ENCODE peak calls at places on chromosomes 2 and 18, in five cellular contexts. One of them, this sample, is unnamed.

GRCh38 chr2:96806468-96807126 is 9.5 kb upstream of the CNNM3 start:
- DNase-seq in tibial nerve: no peak
- DNase-seq in sigmoid colon: peak
- DNase-seq in nephron progenitor cell: no peak
- DNase-seq in dorsolateral prefrontal cortex: no peak
- DNase-seq in this sample: no peak

GRCh38 chr2:27095745-27096651 is 9.4 kb downstream of the KHK start:
- DNase-seq in tibial nerve: peak
- DNase-seq in nephron progenitor cell: peak
- DNase-seq in sigmoid colon: no peak
- DNase-seq in dorsolateral prefrontal cortex: peak
- DNase-seq in this sample: peak

GRCh38 chr18:3502650-3503049 is 52.7 kb downstream of the TGIF1 start:
- DNase-seq in dorsolateral prefrontal cortex: no peak
- DNase-seq in tibial nerve: no peak
- DNase-seq in nephron progenitor cell: no peak
- DNase-seq in sigmoid colon: no peak
- DNase-seq in this sample: no peak

GRCh38 chr2:235421618-235422017 is 72.2 kb upstream of the AGAP1 start:
- DNase-seq in sigmoid colon: no peak
- DNase-seq in dorsolateral prefrontal cortex: no peak
- DNase-seq in tibial nerve: no peak
- DNase-seq in nephron progenitor cell: no peak
- DNase-seq in this sample: no peak

GRCh38 chr2:241857572-241858121 is 1.0 kb downstream of the PDCD1 start:
- DNase-seq in tibial nerve: no peak
- DNase-seq in nephron progenitor cell: peak
- DNase-seq in dorsolateral prefrontal cortex: no peak
- DNase-seq in sigmoid colon: peak
- DNase-seq in this sample: no peak

GRCh38 chr18:26970637-26971036 is 105.1 kb upstream of the AQP4 start:
- DNase-seq in nephron progenitor cell: no peak
- DNase-seq in tibial nerve: no peak
- DNase-seq in sigmoid colon: no peak
- DNase-seq in dorsolateral prefrontal cortex: no peak
- DNase-seq in this sample: no peak

GRCh38 chr2:86025976-86026743 is 79.5 kb downstream of the POLR1A start:
- DNase-seq in sigmoid colon: peak
- DNase-seq in tibial nerve: no peak
- DNase-seq in nephron progenitor cell: no peak
- DNase-seq in dorsolateral prefrontal cortex: no peak
- DNase-seq in this sample: no peak

GRCh38 chr2:187527262-187527661 is 27.0 kb downstream of the TFPI start:
- DNase-seq in dorsolateral prefrontal cortex: no peak
- DNase-seq in tibial nerve: no peak
- DNase-seq in sigmoid colon: no peak
- DNase-seq in nephron progenitor cell: no peak
- DNase-seq in this sample: no peak

GRCh38 chr2:232203166-232203891 is 175.2 kb upstream of the ALPP start:
- DNase-seq in tibial nerve: no peak
- DNase-seq in dorsolateral prefrontal cortex: no peak
- DNase-seq in sigmoid colon: no peak
- DNase-seq in nephron progenitor cell: no peak
- DNase-seq in this sample: no peak

GRCh38 chr18:51490860-51491259 is 293.4 kb upstream of the MEX3C start:
- DNase-seq in dorsolateral prefrontal cortex: no peak
- DNase-seq in sigmoid colon: no peak
- DNase-seq in tibial nerve: no peak
- DNase-seq in nephron progenitor cell: no peak
- DNase-seq in this sample: no peak

GRCh38 chr18:67692811-67693210 is 176.3 kb upstream of the DSEL start:
- DNase-seq in tibial nerve: no peak
- DNase-seq in dorsolateral prefrontal cortex: no peak
- DNase-seq in sigmoid colon: no peak
- DNase-seq in nephron progenitor cell: no peak
- DNase-seq in this sample: no peak

GRCh38 chr18:5604778-5605177 is 61.0 kb upstream of the EPB41L3 start:
- DNase-seq in sigmoid colon: no peak
- DNase-seq in dorsolateral prefrontal cortex: no peak
- DNase-seq in tibial nerve: no peak
- DNase-seq in nephron progenitor cell: no peak
- DNase-seq in this sample: no peak

GRCh38 chr18:5603153-5603552 is 59.4 kb upstream of the EPB41L3 start:
- DNase-seq in dorsolateral prefrontal cortex: no peak
- DNase-seq in sigmoid colon: no peak
- DNase-seq in nephron progenitor cell: no peak
- DNase-seq in tibial nerve: no peak
- DNase-seq in this sample: no peak

GRCh38 chr18:5601188-5601624 is 57.4 kb upstream of the EPB41L3 start:
- DNase-seq in tibial nerve: no peak
- DNase-seq in dorsolateral prefrontal cortex: no peak
- DNase-seq in nephron progenitor cell: peak
- DNase-seq in sigmoid colon: no peak
- DNase-seq in this sample: no peak

GRCh38 chr18:5596585-5596984 is 52.8 kb upstream of the EPB41L3 start:
- DNase-seq in dorsolateral prefrontal cortex: no peak
- DNase-seq in tibial nerve: no peak
- DNase-seq in sigmoid colon: no peak
- DNase-seq in nephron progenitor cell: no peak
- DNase-seq in this sample: no peak

GRCh38 chr18:5600376-5601071 is 56.7 kb upstream of the EPB41L3 start:
- DNase-seq in dorsolateral prefrontal cortex: no peak
- DNase-seq in sigmoid colon: no peak
- DNase-seq in tibial nerve: no peak
- DNase-seq in nephron progenitor cell: no peak
- DNase-seq in this sample: no peak
- TF ChIP-seq CTCF in dorsolateral prefrontal cortex: peak
- TF ChIP-seq CTCF in sigmoid colon: no peak
- TF ChIP-seq CTCF in tibial nerve: no peak
- TF ChIP-seq CTCF in nephron progenitor cell: peak
- TF ChIP-seq CTCF in this sample: peak

DNA sequence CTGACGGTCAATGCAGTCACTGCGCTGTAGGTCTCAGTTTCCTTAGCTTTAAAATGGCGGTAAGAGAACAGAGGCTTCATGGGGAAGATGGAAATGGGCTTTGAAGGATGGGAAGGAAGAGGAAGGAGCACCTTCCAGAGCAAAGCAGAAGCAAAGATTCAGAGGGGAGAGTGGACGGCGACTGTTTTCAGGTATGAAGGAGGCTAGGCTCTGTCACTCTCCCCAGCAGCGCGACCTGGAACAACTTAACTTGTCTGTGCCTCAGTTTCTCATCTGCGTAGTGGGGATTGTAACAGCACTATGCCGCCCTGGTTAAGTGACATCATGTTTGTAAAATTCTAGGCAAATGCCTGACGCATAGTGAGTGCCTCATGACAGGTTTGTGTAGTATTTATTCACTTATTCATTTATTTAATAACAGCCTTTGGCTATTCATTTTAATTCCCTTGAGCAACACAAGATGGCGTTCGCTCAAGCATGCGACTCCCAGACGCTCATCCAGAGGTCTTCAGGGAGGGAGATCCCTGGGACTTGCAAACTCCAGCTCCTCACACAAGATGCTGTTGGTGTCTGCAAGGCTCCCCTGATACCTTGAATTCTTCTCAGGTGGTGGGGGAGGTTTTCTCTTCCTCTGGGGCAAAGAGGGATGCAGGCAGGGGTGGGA is 336.3 kb downstream of the DYSF start:
- DNase-seq in tibial nerve: no peak
- DNase-seq in dorsolateral prefrontal cortex: no peak
- DNase-seq in sigmoid colon: no peak
- DNase-seq in nephron progenitor cell: no peak
- DNase-seq in this sample: no peak
- TF ChIP-seq CTCF in tibial nerve: no peak
- TF ChIP-seq CTCF in dorsolateral prefrontal cortex: no peak
- TF ChIP-seq CTCF in sigmoid colon: no peak
- TF ChIP-seq CTCF in nephron progenitor cell: no peak
- TF ChIP-seq CTCF in this sample: no peak

DNA sequence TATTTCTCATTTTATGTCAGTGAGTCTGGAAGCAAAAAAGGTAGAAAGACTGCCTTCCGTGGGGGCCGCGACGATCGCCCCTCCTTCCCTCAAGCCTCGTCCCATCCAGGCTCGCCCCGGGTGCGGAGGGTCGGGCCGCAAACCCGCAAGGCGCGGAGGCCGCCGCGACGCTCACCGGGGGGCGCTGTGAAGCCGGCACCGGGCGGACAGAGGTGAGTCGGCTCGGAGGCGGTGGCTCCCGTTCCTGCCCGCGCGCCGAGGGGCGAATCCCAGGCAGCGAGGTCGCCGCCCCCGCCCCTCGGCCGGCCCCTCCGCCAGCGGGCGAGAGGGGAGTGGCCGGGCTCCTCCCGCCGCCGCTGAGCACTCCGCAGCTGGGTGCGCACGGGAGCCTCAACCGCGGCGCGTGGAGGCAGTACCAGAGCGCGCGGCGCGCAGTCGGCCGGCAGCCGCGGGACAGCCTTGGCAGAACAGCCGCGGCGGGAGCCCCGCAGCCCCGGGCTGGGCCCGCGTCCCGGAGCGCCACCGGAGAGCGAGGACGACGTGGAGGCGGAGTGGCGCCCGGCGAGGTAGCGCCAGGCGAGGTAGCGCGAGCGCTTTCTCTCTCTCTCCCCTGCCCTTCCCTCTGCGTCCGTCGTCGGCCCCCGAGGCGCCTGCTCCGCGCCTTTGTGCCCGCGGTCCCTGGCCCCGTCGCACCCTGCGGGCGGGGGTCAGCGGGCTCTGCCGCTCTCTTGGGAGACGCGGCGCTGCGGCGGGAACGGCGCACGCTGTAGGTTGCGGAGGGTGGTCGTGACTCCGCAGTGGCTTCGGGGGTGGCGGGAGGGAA is at the start of gene MYO1B:
- DNase-seq in dorsolateral prefrontal cortex: peak
- DNase-seq in nephron progenitor cell: peak
- DNase-seq in tibial nerve: peak
- DNase-seq in sigmoid colon: peak
- DNase-seq in this sample: peak
- TF ChIP-seq CTCF in dorsolateral prefrontal cortex: peak
- TF ChIP-seq CTCF in nephron progenitor cell: peak
- TF ChIP-seq CTCF in tibial nerve: no peak
- TF ChIP-seq CTCF in sigmoid colon: no peak
- TF ChIP-seq CTCF in this sample: peak

DNA sequence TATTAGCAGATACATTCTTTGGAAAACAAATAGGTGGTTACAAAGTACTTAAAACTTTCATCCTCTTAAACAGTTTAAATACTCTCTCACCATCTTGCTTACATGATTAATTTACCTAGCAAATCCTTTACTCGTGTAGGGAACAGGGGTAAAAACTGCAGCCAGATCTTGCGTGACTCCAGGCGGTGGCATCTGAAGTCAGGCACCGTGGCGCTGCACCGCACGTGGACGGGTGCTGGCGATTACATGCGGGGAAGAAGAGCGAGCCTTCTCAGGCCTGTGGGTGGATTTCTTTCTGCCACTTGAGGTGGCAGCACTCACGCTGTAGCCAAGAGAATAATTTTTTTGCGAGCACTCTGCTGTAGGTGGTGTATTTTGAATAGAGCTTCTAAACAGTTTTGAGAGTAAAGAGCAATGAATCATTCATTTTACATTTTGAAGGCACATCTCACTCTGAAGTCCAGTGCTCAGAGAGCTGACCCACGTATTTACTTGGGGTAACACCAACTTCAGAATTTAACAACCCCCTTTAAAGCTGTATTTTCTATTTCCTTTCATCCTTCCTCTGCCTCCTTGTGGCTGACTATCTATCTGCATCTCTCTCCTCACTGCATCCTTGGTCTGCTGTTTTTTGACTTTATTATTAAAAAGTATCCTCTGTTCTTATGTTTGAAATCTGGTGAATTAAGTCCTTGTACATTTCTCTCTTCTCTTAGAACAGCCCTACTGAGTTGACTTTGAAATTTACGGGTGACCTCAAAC is 68.9 kb downstream of the EPAS1 start:
- DNase-seq in tibial nerve: no peak
- DNase-seq in sigmoid colon: no peak
- DNase-seq in dorsolateral prefrontal cortex: no peak
- DNase-seq in nephron progenitor cell: no peak
- DNase-seq in this sample: no peak
- TF ChIP-seq CTCF in tibial nerve: peak
- TF ChIP-seq CTCF in sigmoid colon: peak
- TF ChIP-seq CTCF in dorsolateral prefrontal cortex: peak
- TF ChIP-seq CTCF in nephron progenitor cell: peak
- TF ChIP-seq CTCF in this sample: peak

This sample was measured in endothelial cell.